ENCODE peak calls at places on chromosomes 5 and 9, in five cellular contexts. One of them, this sample, is unnamed.

GRCh38 chr5:134902071-134902801 is 2.7 kb upstream of the PCBD2 start:
- DNase-seq in activated CD4-positive, alpha-beta T cell treated with anti-CD3 and anti-CD28 coated beads, Interleukin-2, amount 50 U/mL, for 24 hours: no peak
- DNase-seq in lower leg skin: no peak
- DNase-seq in fibroblast of lung: peak; percentile 8
- DNase-seq in KG1: no peak
- DNase-seq in this sample: no peak

GRCh38 chr9:21402387-21403247 is 6.3 kb upstream of the IFNA8 start:
- DNase-seq in lower leg skin: no peak
- DNase-seq in activated CD4-positive, alpha-beta T cell treated with anti-CD3 and anti-CD28 coated beads, Interleukin-2, amount 50 U/mL, for 24 hours: no peak
- DNase-seq in KG1: no peak
- DNase-seq in fibroblast of lung: no peak
- DNase-seq in this sample: peak; percentile 65

GRCh38 chr9:7936201-7936600 is 136.6 kb upstream of the DMAC1 start:
- DNase-seq in fibroblast of lung: no peak
- DNase-seq in activated CD4-positive, alpha-beta T cell treated with anti-CD3 and anti-CD28 coated beads, Interleukin-2, amount 50 U/mL, for 24 hours: no peak
- DNase-seq in KG1: no peak
- DNase-seq in lower leg skin: no peak
- DNase-seq in this sample: no peak

GRCh38 chr5:68593211-68593701 is 377.7 kb downstream of the PIK3R1 start:
- DNase-seq in fibroblast of lung: no peak
- DNase-seq in lower leg skin: no peak
- DNase-seq in activated CD4-positive, alpha-beta T cell treated with anti-CD3 and anti-CD28 coated beads, Interleukin-2, amount 50 U/mL, for 24 hours: no peak
- DNase-seq in KG1: no peak
- DNase-seq in this sample: no peak

GRCh38 chr5:54753034-54753433 is 232.4 kb downstream of the ESM1 start:
- DNase-seq in KG1: no peak
- DNase-seq in lower leg skin: no peak
- DNase-seq in fibroblast of lung: peak; percentile 88
- DNase-seq in activated CD4-positive, alpha-beta T cell treated with anti-CD3 and anti-CD28 coated beads, Interleukin-2, amount 50 U/mL, for 24 hours: no peak
- DNase-seq in this sample: no peak

GRCh38 chr5:97998946-97999345 is 774.5 kb upstream of the RGMB start:
- DNase-seq in lower leg skin: no peak
- DNase-seq in KG1: no peak
- DNase-seq in activated CD4-positive, alpha-beta T cell treated with anti-CD3 and anti-CD28 coated beads, Interleukin-2, amount 50 U/mL, for 24 hours: no peak
- DNase-seq in fibroblast of lung: no peak
- DNase-seq in this sample: peak; percentile 96

GRCh38 chr9:20321683-20322082 is 300.6 kb downstream of the MLLT3 start:
- DNase-seq in activated CD4-positive, alpha-beta T cell treated with anti-CD3 and anti-CD28 coated beads, Interleukin-2, amount 50 U/mL, for 24 hours: peak; percentile 24
- DNase-seq in KG1: no peak
- DNase-seq in fibroblast of lung: no peak
- DNase-seq in lower leg skin: no peak
- DNase-seq in this sample: no peak

GRCh38 chr9:28491121-28491520 is 917.8 kb upstream of the C9orf72 start:
- DNase-seq in lower leg skin: no peak
- DNase-seq in activated CD4-positive, alpha-beta T cell treated with anti-CD3 and anti-CD28 coated beads, Interleukin-2, amount 50 U/mL, for 24 hours: no peak
- DNase-seq in KG1: no peak
- DNase-seq in fibroblast of lung: no peak
- DNase-seq in this sample: no peak

GRCh38 chr5:137395011-137395755 is 103.9 kb downstream of the SPOCK1 start:
- DNase-seq in lower leg skin: peak; percentile 28
- DNase-seq in fibroblast of lung: peak; percentile 80
- DNase-seq in KG1: no peak
- DNase-seq in activated CD4-positive, alpha-beta T cell treated with anti-CD3 and anti-CD28 coated beads, Interleukin-2, amount 50 U/mL, for 24 hours: no peak
- DNase-seq in this sample: no peak